ENCODE peak calls at places on chromosome 13, in five cellular contexts. Q, V, L, I and U are unnamed samples.

GRCh38 chr13:25292301-25292700 is 5.0 kb upstream of the MTMR6 start:
- DNase-seq in Q (no peak), V (peak; percentile 33), L (peak; percentile 47), I (no peak), U (peak; percentile 36)

GRCh38 chr13:110869231-110869804 is 45.6 kb downstream of the ANKRD10 start:
- DNase-seq in Q (no peak), V (no peak), L (no peak), I (no peak), U (no peak)

GRCh38 chr13:106373304-106373988 is 162.0 kb downstream of the EFNB2 start:
- DNase-seq in Q (no peak), V (peak; percentile 47), L (no peak), I (no peak), U (no peak)

GRCh38 chr13:80783926-80784325 is 443.0 kb upstream of the SPRY2 start:
- DNase-seq in Q (no peak), V (peak; percentile 17), L (no peak), I (no peak), U (no peak)

GRCh38 chr13:22698477-22698876 is 482.3 kb upstream of the SGCG start:
- DNase-seq in Q (no peak), V (no peak), L (no peak), I (no peak), U (no peak)

GRCh38 chr13:25153736-25154135 is 18.4 kb downstream of the AMER2 start:
- DNase-seq in Q (no peak), V (no peak), L (no peak), I (no peak), U (no peak)

GRCh38 chr13:94416454-94417080 is 62.9 kb downstream of the DCT start:
- DNase-seq in Q (peak; percentile 40), V (peak; percentile 33), L (peak; percentile 24), I (peak; percentile 57), U (peak; percentile 84)

GRCh38 chr13:82791035-82791434 is 1091.2 kb downstream of the SLITRK1 start:
- DNase-seq in Q (no peak), V (no peak), L (no peak), I (no peak), U (no peak)

GRCh38 chr13:62875118-62875640 is 1459.5 kb upstream of the PCDH20 start:
- DNase-seq in Q (no peak), V (no peak), L (no peak), I (no peak), U (no peak)

GRCh38 chr13:50936681-50937080 is 27.1 kb downstream of the RNASEH2B start:
- DNase-seq in Q (no peak), V (peak; percentile 52), L (no peak), I (no peak), U (no peak)

GRCh38 chr13:74145249-74145970 is 11.2 kb upstream of the KLF12 start:
- DNase-seq in Q (no peak), V (peak; percentile 70), L (peak; percentile 91), I (no peak), U (no peak)

GRCh38 chr13:102774210-102774560 is 599 bp upstream of the TEX30 start:
- DNase-seq in Q (no peak), V (no peak), L (no peak), I (no peak), U (no peak)

GRCh38 chr13:26538363-26539317 is 18.8 kb upstream of the WASF3 start:
- DNase-seq in Q (no peak), V (no peak), L (no peak), I (no peak), U (no peak)

GRCh38 chr13:66367356-66367755 is 862.8 kb downstream of the PCDH9 start:
- DNase-seq in Q (no peak), V (no peak), L (peak; percentile 59), I (no peak), U (no peak)

GRCh38 chr13:21240586-21240985 is 64.1 kb downstream of the MRPL57 start:
- DNase-seq in Q (no peak), V (peak; percentile 63), L (peak; percentile 58), I (no peak), U (no peak)

GRCh38 chr13:23330356-23330755 is 103.1 kb downstream of the SACS start:
- DNase-seq in Q (no peak), V (no peak), L (no peak), I (no peak), U (no peak)

DNA sequence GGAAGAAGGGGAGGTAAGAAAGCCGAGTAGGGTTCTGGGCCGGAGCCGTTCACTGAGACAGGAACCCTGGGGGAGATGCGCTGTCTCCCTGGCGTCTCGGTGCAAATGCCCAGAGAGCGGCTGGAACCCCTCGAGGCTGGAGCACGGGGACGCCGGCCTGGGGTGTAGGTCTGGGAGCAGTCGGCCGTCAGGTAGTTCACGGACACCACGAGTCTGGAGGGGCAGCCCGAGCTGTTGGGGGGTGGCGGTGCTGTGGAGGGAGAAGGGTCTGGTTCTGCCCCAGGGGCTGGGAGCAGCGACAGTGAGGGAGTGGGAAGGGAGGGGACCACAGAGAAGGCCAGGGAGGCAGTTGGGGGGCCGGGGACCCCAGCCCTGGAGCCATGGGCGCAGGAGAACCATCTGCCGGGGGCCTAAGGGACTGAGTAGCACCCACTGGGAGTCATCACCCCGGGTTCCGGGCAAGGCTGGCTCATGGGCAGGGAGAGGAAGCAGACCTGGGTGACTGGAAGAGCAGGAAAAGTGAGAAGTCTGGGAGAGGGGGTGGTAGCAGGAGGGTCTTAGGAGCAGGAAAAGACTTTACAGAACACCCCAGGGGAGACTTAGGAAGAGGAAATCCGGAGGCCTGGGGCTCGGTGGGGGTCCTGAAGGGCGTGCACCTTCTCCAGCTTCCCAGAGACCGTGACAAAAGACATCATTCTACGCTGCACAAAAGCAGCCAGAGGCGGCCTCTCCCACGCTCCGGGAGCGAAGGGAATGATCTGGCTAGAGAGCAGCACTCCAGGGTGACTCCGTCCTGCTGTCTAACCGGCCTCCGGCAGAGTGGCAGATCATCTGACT is 173.1 kb upstream of the SOX1 start:
- DNase-seq in Q (peak; percentile 45), V (peak; percentile 57), L (no peak), I (no peak), U (peak; percentile 50)
- H4K8ac ChIP-seq in Q (no peak overlapping the region), V (peak overlapping the region; percentile 3), L (no peak overlapping the region), I (peak overlapping the region; percentile 88), U (no peak overlapping the region)

DNA sequence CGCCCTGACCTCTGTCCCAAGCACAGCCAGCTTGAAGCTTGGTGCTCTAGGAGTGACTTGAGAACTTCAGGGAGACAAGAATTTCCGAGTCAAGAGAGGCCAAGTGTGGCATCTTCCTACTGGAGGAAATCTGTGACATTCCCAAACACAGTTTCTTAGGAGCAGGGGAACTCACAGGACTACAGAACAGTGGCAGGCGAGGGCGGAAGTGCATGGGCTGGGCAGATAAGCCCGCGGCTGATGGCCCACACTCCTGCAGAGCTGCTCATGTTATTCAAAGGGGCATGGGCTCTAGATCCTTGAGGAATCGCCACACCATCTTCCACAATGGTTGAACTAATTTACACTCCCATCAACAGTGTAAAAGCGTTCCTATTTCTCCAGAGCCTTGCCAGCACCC is 168.8 kb downstream of the KATNAL1 start:
- DNase-seq in Q (no peak), V (peak; percentile 20), L (no peak), I (no peak), U (no peak)
- H3K14ac ChIP-seq in Q (no peak overlapping the region), V (no peak overlapping the region), L (peak overlapping the region; percentile 10), I (no peak overlapping the region), U (no peak overlapping the region)

DNA sequence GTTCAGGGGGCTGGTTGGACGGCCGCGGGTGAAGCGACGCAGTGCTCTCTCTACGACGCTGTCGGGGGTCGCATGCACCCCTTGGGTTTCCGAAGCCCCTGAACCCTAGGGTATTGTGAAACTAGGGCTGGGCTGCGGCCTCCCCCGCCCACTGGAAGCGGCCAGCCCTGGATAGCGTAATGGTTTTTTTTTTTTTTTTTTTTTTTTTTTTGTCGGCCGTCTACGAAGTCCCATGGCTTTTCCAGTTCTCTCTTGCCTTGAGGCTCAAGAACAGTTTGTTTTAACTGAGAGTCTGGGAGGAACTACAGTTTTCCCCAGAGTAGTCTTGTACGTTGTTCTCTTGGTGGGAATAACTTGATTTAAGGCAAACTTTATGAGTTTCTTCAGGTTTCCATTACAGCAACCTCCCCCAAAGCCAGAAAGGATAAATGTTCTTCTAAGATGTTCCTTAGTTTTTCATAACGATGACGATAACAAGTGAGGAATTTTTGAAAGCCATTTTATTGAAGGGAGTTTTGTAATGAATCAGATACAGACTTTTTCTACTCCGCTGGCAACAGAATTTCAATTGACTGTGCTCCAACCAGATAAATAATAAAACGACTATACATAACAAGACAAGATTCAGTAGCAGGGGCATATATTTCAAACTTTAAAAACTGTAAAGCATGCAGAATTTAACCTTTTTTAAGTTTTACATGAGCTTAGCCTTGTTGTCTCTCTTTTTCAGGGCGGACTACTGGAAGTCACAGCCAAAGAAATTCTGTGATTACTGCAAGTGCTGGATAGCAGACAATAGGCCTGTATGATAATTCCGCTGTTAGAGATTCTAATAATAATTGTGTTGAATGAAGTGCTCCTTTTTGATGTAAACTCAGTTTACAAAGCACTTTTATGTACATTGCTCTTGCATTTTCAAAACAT is 867 bp downstream of the WBP4 start:
- DNase-seq in Q (no peak), V (peak; percentile 92), L (peak; percentile 64), I (no peak), U (no peak)
- H2BK120ac ChIP-seq in Q (no peak overlapping the region), V (peak overlapping the region; percentile 64), L (peak overlapping the region; percentile 73), I (no peak overlapping the region), U (peak overlapping the region; percentile 17)

DNA sequence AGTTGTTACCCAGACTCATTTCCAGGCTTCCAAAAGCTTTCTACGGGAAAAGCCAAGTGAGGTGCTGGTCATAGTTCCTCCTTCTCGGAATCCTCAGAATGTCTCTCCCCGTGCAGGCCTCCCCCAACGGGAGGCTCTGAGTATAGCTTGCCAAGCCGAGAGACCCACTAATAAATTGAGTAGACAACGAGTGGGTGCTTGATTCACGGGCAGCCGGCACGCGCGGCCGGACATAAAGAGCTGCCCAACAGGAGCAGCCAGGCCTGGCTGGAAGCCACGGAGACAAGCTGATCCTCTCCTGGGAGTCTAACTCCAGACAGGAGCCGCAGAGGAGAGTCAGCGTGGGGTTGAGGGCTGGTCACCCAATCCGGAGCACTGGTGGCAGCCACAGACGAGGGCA is 43.4 kb upstream of the MEDAG start:
- DNase-seq in Q (no peak), V (no peak), L (no peak), I (no peak), U (no peak)
- H4K8ac ChIP-seq in Q (no peak overlapping the region), V (peak overlapping the region; percentile 33), L (peak overlapping the region; percentile 49), I (no peak overlapping the region), U (no peak overlapping the region)

GRCh38 chr13:19781526-19781925 is 1.2 kb downstream of the PSPC1 start:
- DNase-seq in Q (no peak), V (peak; percentile 9), L (no peak), I (no peak), U (no peak)
- H3K14ac ChIP-seq in Q (no peak overlapping the region), V (no peak overlapping the region), L (peak overlapping the region; percentile 92), I (no peak overlapping the region), U (peak overlapping the region; percentile 89)

DNA sequence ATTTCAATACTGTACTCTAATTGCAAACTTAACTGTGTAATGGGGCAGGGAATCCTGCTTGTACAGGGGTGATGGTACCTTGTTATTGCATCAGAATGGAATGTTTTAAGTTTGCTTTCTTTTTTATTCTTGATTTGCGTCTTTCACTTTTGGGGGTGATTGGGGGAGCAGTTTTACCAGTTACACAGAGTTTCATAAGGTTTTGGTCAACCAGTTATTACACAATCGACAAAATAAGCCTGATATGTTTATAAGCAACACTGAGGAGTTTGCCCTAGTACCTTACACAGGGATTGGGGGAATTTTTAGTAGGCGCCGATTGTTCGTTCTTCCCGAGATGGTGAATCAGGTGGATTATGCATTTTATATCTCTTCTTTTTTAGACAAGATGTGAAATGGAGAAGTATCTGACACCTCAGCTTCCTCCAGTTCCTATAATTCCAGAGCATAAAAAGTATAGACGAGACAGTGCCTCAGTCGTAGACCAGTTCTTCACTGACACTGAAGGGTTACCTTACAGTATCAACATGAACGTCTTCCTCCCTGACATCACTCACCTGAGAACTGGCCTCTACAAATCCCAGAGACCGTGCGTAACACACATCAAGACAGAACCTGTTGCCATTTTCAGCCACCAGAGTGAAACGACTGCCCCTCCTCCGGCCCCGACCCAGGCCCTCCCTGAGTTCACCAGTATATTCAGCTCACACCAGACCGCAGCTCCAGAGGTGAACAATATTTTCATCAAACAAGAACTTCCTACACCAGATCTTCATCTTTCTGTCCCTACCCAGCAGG is 2.9 kb downstream of the KLF5 start:
- DNase-seq in Q (no peak), V (no peak), L (no peak), I (no peak), U (no peak)
- H2BK120ac ChIP-seq in Q (no peak overlapping the region), V (no peak overlapping the region), L (no peak overlapping the region), I (no peak overlapping the region), U (no peak overlapping the region)

GRCh38 chr13:30744056-30744684 is 8.8 kb downstream of the ALOX5AP start:
- DNase-seq in Q (no peak), V (peak; percentile 86), L (peak; percentile 61), I (no peak), U (no peak)
- H4K8ac ChIP-seq in Q (no peak overlapping the region), V (peak overlapping the region; percentile 82), L (no peak overlapping the region), I (no peak overlapping the region), U (no peak overlapping the region)